ENCODE peak calls at places on chromosomes 4 and X, in ten cellular contexts. One of them, this sample, is unnamed.

GRCh38 chr4:13102344-13102743 is 381.8 kb downstream of the RAB28 start:
- DNase-seq in OCI-LY7: no peak
- DNase-seq in neural crest cell: no peak
- DNase-seq in PC-3: no peak
- DNase-seq in NCI-H2081: no peak
- DNase-seq in HEK293T: no peak
- DNase-seq in activated B cell treated with CpG ODN at 0.5 μM for 24 hours: no peak
- DNase-seq in activated T-helper 9 cell treated with anti-CD3 and anti-CD28 coated beads, Interleukin-2, amount 50 U/mL, for 16 hours: no peak
- DNase-seq in activated T-helper 1 cell treated with anti-CD3 and anti-CD28 coated beads, Interleukin-2, amount 50 U/mL, for 16 hours: no peak
- DNase-seq in RWPE1: no peak
- DNase-seq in this sample: no peak

GRCh38 chr4:1105662-1106061 is 7.7 kb downstream of the RNF212 start:
- DNase-seq in activated B cell treated with CpG ODN at 0.5 μM for 24 hours: no peak
- DNase-seq in HEK293T: no peak
- DNase-seq in NCI-H2081: no peak
- DNase-seq in PC-3: no peak
- DNase-seq in neural crest cell: no peak
- DNase-seq in RWPE1: no peak
- DNase-seq in activated T-helper 1 cell treated with anti-CD3 and anti-CD28 coated beads, Interleukin-2, amount 50 U/mL, for 16 hours: no peak
- DNase-seq in OCI-LY7: no peak
- DNase-seq in activated T-helper 9 cell treated with anti-CD3 and anti-CD28 coated beads, Interleukin-2, amount 50 U/mL, for 16 hours: no peak
- DNase-seq in this sample: no peak

GRCh38 chrX:22135994-22136684 is 104.0 kb downstream of the PHEX start:
- DNase-seq in NCI-H2081: peak
- DNase-seq in neural crest cell: peak
- DNase-seq in PC-3: peak
- DNase-seq in RWPE1: peak
- DNase-seq in activated T-helper 9 cell treated with anti-CD3 and anti-CD28 coated beads, Interleukin-2, amount 50 U/mL, for 16 hours: no peak
- DNase-seq in HEK293T: peak
- DNase-seq in activated T-helper 1 cell treated with anti-CD3 and anti-CD28 coated beads, Interleukin-2, amount 50 U/mL, for 16 hours: no peak
- DNase-seq in activated B cell treated with CpG ODN at 0.5 μM for 24 hours: no peak
- DNase-seq in OCI-LY7: peak
- DNase-seq in this sample: no peak

GRCh38 chr4:121164291-121164690 is at the start of gene TNIP3:
- DNase-seq in OCI-LY7: no peak
- DNase-seq in activated T-helper 9 cell treated with anti-CD3 and anti-CD28 coated beads, Interleukin-2, amount 50 U/mL, for 16 hours: no peak
- DNase-seq in HEK293T: no peak
- DNase-seq in neural crest cell: no peak
- DNase-seq in activated B cell treated with CpG ODN at 0.5 μM for 24 hours: no peak
- DNase-seq in activated T-helper 1 cell treated with anti-CD3 and anti-CD28 coated beads, Interleukin-2, amount 50 U/mL, for 16 hours: no peak
- DNase-seq in RWPE1: peak
- DNase-seq in NCI-H2081: no peak
- DNase-seq in PC-3: peak
- DNase-seq in this sample: no peak

GRCh38 chrX:51860679-51861078 is 32.7 kb upstream of the MAGED1 start:
- DNase-seq in HEK293T: peak
- DNase-seq in neural crest cell: peak
- DNase-seq in activated B cell treated with CpG ODN at 0.5 μM for 24 hours: no peak
- DNase-seq in RWPE1: no peak
- DNase-seq in activated T-helper 1 cell treated with anti-CD3 and anti-CD28 coated beads, Interleukin-2, amount 50 U/mL, for 16 hours: no peak
- DNase-seq in NCI-H2081: no peak
- DNase-seq in PC-3: peak
- DNase-seq in OCI-LY7: peak
- DNase-seq in activated T-helper 9 cell treated with anti-CD3 and anti-CD28 coated beads, Interleukin-2, amount 50 U/mL, for 16 hours: no peak
- DNase-seq in this sample: no peak

GRCh38 chr4:8768357-8768999 is 103.2 kb downstream of the HMX1 start:
- DNase-seq in activated T-helper 1 cell treated with anti-CD3 and anti-CD28 coated beads, Interleukin-2, amount 50 U/mL, for 16 hours: no peak
- DNase-seq in PC-3: no peak
- DNase-seq in HEK293T: no peak
- DNase-seq in activated B cell treated with CpG ODN at 0.5 μM for 24 hours: no peak
- DNase-seq in OCI-LY7: no peak
- DNase-seq in RWPE1: no peak
- DNase-seq in neural crest cell: no peak
- DNase-seq in NCI-H2081: no peak
- DNase-seq in activated T-helper 9 cell treated with anti-CD3 and anti-CD28 coated beads, Interleukin-2, amount 50 U/mL, for 16 hours: no peak
- DNase-seq in this sample: no peak

GRCh38 chr4:174282836-174283506 is 496 bp downstream of the FBXO8 start:
- DNase-seq in activated T-helper 1 cell treated with anti-CD3 and anti-CD28 coated beads, Interleukin-2, amount 50 U/mL, for 16 hours: peak
- DNase-seq in activated T-helper 9 cell treated with anti-CD3 and anti-CD28 coated beads, Interleukin-2, amount 50 U/mL, for 16 hours: peak
- DNase-seq in activated B cell treated with CpG ODN at 0.5 μM for 24 hours: peak
- DNase-seq in RWPE1: peak
- DNase-seq in OCI-LY7: peak
- DNase-seq in PC-3: peak
- DNase-seq in NCI-H2081: peak
- DNase-seq in HEK293T: peak
- DNase-seq in neural crest cell: peak
- DNase-seq in this sample: peak

GRCh38 chr4:72390409-72390808 is 178.6 kb downstream of the ADAMTS3 start:
- DNase-seq in activated T-helper 9 cell treated with anti-CD3 and anti-CD28 coated beads, Interleukin-2, amount 50 U/mL, for 16 hours: no peak
- DNase-seq in PC-3: peak
- DNase-seq in OCI-LY7: no peak
- DNase-seq in neural crest cell: no peak
- DNase-seq in RWPE1: no peak
- DNase-seq in NCI-H2081: no peak
- DNase-seq in activated T-helper 1 cell treated with anti-CD3 and anti-CD28 coated beads, Interleukin-2, amount 50 U/mL, for 16 hours: no peak
- DNase-seq in activated B cell treated with CpG ODN at 0.5 μM for 24 hours: no peak
- DNase-seq in HEK293T: no peak
- DNase-seq in this sample: no peak

GRCh38 chr4:153151535-153152452 is 52.4 kb upstream of the TRIM2 start:
- DNase-seq in activated B cell treated with CpG ODN at 0.5 μM for 24 hours: peak
- DNase-seq in HEK293T: peak
- DNase-seq in PC-3: peak
- DNase-seq in RWPE1: no peak
- DNase-seq in neural crest cell: peak
- DNase-seq in activated T-helper 9 cell treated with anti-CD3 and anti-CD28 coated beads, Interleukin-2, amount 50 U/mL, for 16 hours: peak
- DNase-seq in OCI-LY7: no peak
- DNase-seq in NCI-H2081: peak
- DNase-seq in activated T-helper 1 cell treated with anti-CD3 and anti-CD28 coated beads, Interleukin-2, amount 50 U/mL, for 16 hours: peak
- DNase-seq in this sample: no peak

GRCh38 chrX:9195199-9195880 is 161.4 kb upstream of the FAM9B start:
- DNase-seq in activated B cell treated with CpG ODN at 0.5 μM for 24 hours: no peak
- DNase-seq in neural crest cell: no peak
- DNase-seq in NCI-H2081: no peak
- DNase-seq in OCI-LY7: no peak
- DNase-seq in PC-3: no peak
- DNase-seq in activated T-helper 9 cell treated with anti-CD3 and anti-CD28 coated beads, Interleukin-2, amount 50 U/mL, for 16 hours: no peak
- DNase-seq in HEK293T: no peak
- DNase-seq in RWPE1: no peak
- DNase-seq in activated T-helper 1 cell treated with anti-CD3 and anti-CD28 coated beads, Interleukin-2, amount 50 U/mL, for 16 hours: no peak
- DNase-seq in this sample: no peak

GRCh38 chr4:6239486-6239885 is 30.2 kb upstream of the WFS1 start:
- DNase-seq in PC-3: no peak
- DNase-seq in activated T-helper 1 cell treated with anti-CD3 and anti-CD28 coated beads, Interleukin-2, amount 50 U/mL, for 16 hours: no peak
- DNase-seq in RWPE1: no peak
- DNase-seq in OCI-LY7: no peak
- DNase-seq in HEK293T: no peak
- DNase-seq in activated T-helper 9 cell treated with anti-CD3 and anti-CD28 coated beads, Interleukin-2, amount 50 U/mL, for 16 hours: no peak
- DNase-seq in activated B cell treated with CpG ODN at 0.5 μM for 24 hours: no peak
- DNase-seq in NCI-H2081: no peak
- DNase-seq in neural crest cell: no peak
- DNase-seq in this sample: no peak

GRCh38 chr4:138113819-138114415 is 128.2 kb downstream of the SLC7A11 start:
- DNase-seq in RWPE1: peak
- DNase-seq in OCI-LY7: peak
- DNase-seq in activated B cell treated with CpG ODN at 0.5 μM for 24 hours: no peak
- DNase-seq in activated T-helper 9 cell treated with anti-CD3 and anti-CD28 coated beads, Interleukin-2, amount 50 U/mL, for 16 hours: no peak
- DNase-seq in activated T-helper 1 cell treated with anti-CD3 and anti-CD28 coated beads, Interleukin-2, amount 50 U/mL, for 16 hours: no peak
- DNase-seq in NCI-H2081: no peak
- DNase-seq in HEK293T: no peak
- DNase-seq in PC-3: peak
- DNase-seq in neural crest cell: no peak
- DNase-seq in this sample: no peak

GRCh38 chr4:10639664-10640063 is 44.9 kb downstream of the CLNK start:
- DNase-seq in HEK293T: no peak
- DNase-seq in activated B cell treated with CpG ODN at 0.5 μM for 24 hours: no peak
- DNase-seq in RWPE1: no peak
- DNase-seq in OCI-LY7: no peak
- DNase-seq in activated T-helper 9 cell treated with anti-CD3 and anti-CD28 coated beads, Interleukin-2, amount 50 U/mL, for 16 hours: no peak
- DNase-seq in PC-3: no peak
- DNase-seq in NCI-H2081: no peak
- DNase-seq in activated T-helper 1 cell treated with anti-CD3 and anti-CD28 coated beads, Interleukin-2, amount 50 U/mL, for 16 hours: no peak
- DNase-seq in neural crest cell: no peak
- DNase-seq in this sample: no peak

GRCh38 chrX:69014200-69014599 is 151.1 kb downstream of the PJA1 start:
- DNase-seq in neural crest cell: no peak
- DNase-seq in RWPE1: no peak
- DNase-seq in OCI-LY7: no peak
- DNase-seq in PC-3: no peak
- DNase-seq in activated B cell treated with CpG ODN at 0.5 μM for 24 hours: no peak
- DNase-seq in activated T-helper 9 cell treated with anti-CD3 and anti-CD28 coated beads, Interleukin-2, amount 50 U/mL, for 16 hours: no peak
- DNase-seq in HEK293T: no peak
- DNase-seq in NCI-H2081: no peak
- DNase-seq in activated T-helper 1 cell treated with anti-CD3 and anti-CD28 coated beads, Interleukin-2, amount 50 U/mL, for 16 hours: no peak
- DNase-seq in this sample: no peak

GRCh38 chr4:184386271-184386781 is 88.0 kb downstream of the IRF2 start:
- DNase-seq in HEK293T: no peak
- DNase-seq in RWPE1: no peak
- DNase-seq in activated T-helper 1 cell treated with anti-CD3 and anti-CD28 coated beads, Interleukin-2, amount 50 U/mL, for 16 hours: no peak
- DNase-seq in activated T-helper 9 cell treated with anti-CD3 and anti-CD28 coated beads, Interleukin-2, amount 50 U/mL, for 16 hours: no peak
- DNase-seq in neural crest cell: no peak
- DNase-seq in PC-3: no peak
- DNase-seq in OCI-LY7: no peak
- DNase-seq in NCI-H2081: no peak
- DNase-seq in activated B cell treated with CpG ODN at 0.5 μM for 24 hours: no peak
- DNase-seq in this sample: peak

GRCh38 chrX:16310326-16310725 is 143.0 kb downstream of the MAGEB17 start:
- DNase-seq in HEK293T: no peak
- DNase-seq in neural crest cell: no peak
- DNase-seq in activated T-helper 1 cell treated with anti-CD3 and anti-CD28 coated beads, Interleukin-2, amount 50 U/mL, for 16 hours: no peak
- DNase-seq in activated T-helper 9 cell treated with anti-CD3 and anti-CD28 coated beads, Interleukin-2, amount 50 U/mL, for 16 hours: no peak
- DNase-seq in activated B cell treated with CpG ODN at 0.5 μM for 24 hours: no peak
- DNase-seq in OCI-LY7: no peak
- DNase-seq in PC-3: no peak
- DNase-seq in RWPE1: no peak
- DNase-seq in NCI-H2081: no peak
- DNase-seq in this sample: no peak

GRCh38 chr4:85302756-85303155 is 172.2 kb upstream of the ARHGAP24 start:
- DNase-seq in OCI-LY7: no peak
- DNase-seq in HEK293T: no peak
- DNase-seq in activated T-helper 9 cell treated with anti-CD3 and anti-CD28 coated beads, Interleukin-2, amount 50 U/mL, for 16 hours: no peak
- DNase-seq in NCI-H2081: no peak
- DNase-seq in activated B cell treated with CpG ODN at 0.5 μM for 24 hours: no peak
- DNase-seq in neural crest cell: no peak
- DNase-seq in activated T-helper 1 cell treated with anti-CD3 and anti-CD28 coated beads, Interleukin-2, amount 50 U/mL, for 16 hours: no peak
- DNase-seq in PC-3: no peak
- DNase-seq in RWPE1: no peak
- DNase-seq in this sample: no peak

GRCh38 chr4:173505924-173506779 is 23.9 kb downstream of the HAND2 start:
- DNase-seq in NCI-H2081: peak
- DNase-seq in activated T-helper 9 cell treated with anti-CD3 and anti-CD28 coated beads, Interleukin-2, amount 50 U/mL, for 16 hours: no peak
- DNase-seq in HEK293T: peak
- DNase-seq in PC-3: peak
- DNase-seq in neural crest cell: no peak
- DNase-seq in OCI-LY7: peak
- DNase-seq in activated B cell treated with CpG ODN at 0.5 μM for 24 hours: no peak
- DNase-seq in activated T-helper 1 cell treated with anti-CD3 and anti-CD28 coated beads, Interleukin-2, amount 50 U/mL, for 16 hours: no peak
- DNase-seq in RWPE1: peak
- DNase-seq in this sample: no peak

GRCh38 chr4:176660561-176660960 is 132.2 kb downstream of the VEGFC start:
- DNase-seq in OCI-LY7: no peak
- DNase-seq in PC-3: peak
- DNase-seq in neural crest cell: no peak
- DNase-seq in activated T-helper 1 cell treated with anti-CD3 and anti-CD28 coated beads, Interleukin-2, amount 50 U/mL, for 16 hours: no peak
- DNase-seq in HEK293T: no peak
- DNase-seq in NCI-H2081: no peak
- DNase-seq in RWPE1: peak
- DNase-seq in activated B cell treated with CpG ODN at 0.5 μM for 24 hours: no peak
- DNase-seq in activated T-helper 9 cell treated with anti-CD3 and anti-CD28 coated beads, Interleukin-2, amount 50 U/mL, for 16 hours: no peak
- DNase-seq in this sample: no peak

GRCh38 chr4:15755321-15755750 is 22.8 kb upstream of the CD38 start:
- DNase-seq in activated T-helper 1 cell treated with anti-CD3 and anti-CD28 coated beads, Interleukin-2, amount 50 U/mL, for 16 hours: peak
- DNase-seq in neural crest cell: no peak
- DNase-seq in HEK293T: no peak
- DNase-seq in PC-3: peak
- DNase-seq in activated T-helper 9 cell treated with anti-CD3 and anti-CD28 coated beads, Interleukin-2, amount 50 U/mL, for 16 hours: peak
- DNase-seq in RWPE1: no peak
- DNase-seq in NCI-H2081: no peak
- DNase-seq in activated B cell treated with CpG ODN at 0.5 μM for 24 hours: no peak
- DNase-seq in OCI-LY7: no peak
- DNase-seq in this sample: no peak

GRCh38 chrX:9141496-9141895 is 107.6 kb upstream of the FAM9B start:
- DNase-seq in NCI-H2081: no peak
- DNase-seq in activated B cell treated with CpG ODN at 0.5 μM for 24 hours: no peak
- DNase-seq in PC-3: no peak
- DNase-seq in neural crest cell: no peak
- DNase-seq in RWPE1: peak
- DNase-seq in OCI-LY7: no peak
- DNase-seq in activated T-helper 9 cell treated with anti-CD3 and anti-CD28 coated beads, Interleukin-2, amount 50 U/mL, for 16 hours: no peak
- DNase-seq in activated T-helper 1 cell treated with anti-CD3 and anti-CD28 coated beads, Interleukin-2, amount 50 U/mL, for 16 hours: no peak
- DNase-seq in HEK293T: no peak
- DNase-seq in this sample: no peak

GRCh38 chr4:100895572-100896197 is 377.9 kb upstream of the EMCN start:
- DNase-seq in activated T-helper 1 cell treated with anti-CD3 and anti-CD28 coated beads, Interleukin-2, amount 50 U/mL, for 16 hours: no peak
- DNase-seq in NCI-H2081: no peak
- DNase-seq in PC-3: no peak
- DNase-seq in activated B cell treated with CpG ODN at 0.5 μM for 24 hours: no peak
- DNase-seq in neural crest cell: no peak
- DNase-seq in RWPE1: peak
- DNase-seq in activated T-helper 9 cell treated with anti-CD3 and anti-CD28 coated beads, Interleukin-2, amount 50 U/mL, for 16 hours: no peak
- DNase-seq in HEK293T: no peak
- DNase-seq in OCI-LY7: peak
- DNase-seq in this sample: no peak

GRCh38 chr4:84498203-84499026 is 677 bp downstream of the NKX6-1 start:
- DNase-seq in OCI-LY7: no peak
- DNase-seq in activated T-helper 1 cell treated with anti-CD3 and anti-CD28 coated beads, Interleukin-2, amount 50 U/mL, for 16 hours: no peak
- DNase-seq in NCI-H2081: peak
- DNase-seq in activated T-helper 9 cell treated with anti-CD3 and anti-CD28 coated beads, Interleukin-2, amount 50 U/mL, for 16 hours: no peak
- DNase-seq in neural crest cell: no peak
- DNase-seq in activated B cell treated with CpG ODN at 0.5 μM for 24 hours: no peak
- DNase-seq in PC-3: peak
- DNase-seq in HEK293T: peak
- DNase-seq in RWPE1: peak
- DNase-seq in this sample: no peak

GRCh38 chr4:26916195-26916594 is 55.6 kb downstream of the STIM2 start:
- DNase-seq in NCI-H2081: no peak
- DNase-seq in OCI-LY7: no peak
- DNase-seq in activated B cell treated with CpG ODN at 0.5 μM for 24 hours: no peak
- DNase-seq in neural crest cell: no peak
- DNase-seq in activated T-helper 9 cell treated with anti-CD3 and anti-CD28 coated beads, Interleukin-2, amount 50 U/mL, for 16 hours: no peak
- DNase-seq in HEK293T: no peak
- DNase-seq in PC-3: no peak
- DNase-seq in RWPE1: no peak
- DNase-seq in activated T-helper 1 cell treated with anti-CD3 and anti-CD28 coated beads, Interleukin-2, amount 50 U/mL, for 16 hours: no peak
- DNase-seq in this sample: no peak

GRCh38 chrX:110317079-110317819 is 636 bp downstream of the AMMECR1 start:
- DNase-seq in HEK293T: peak
- DNase-seq in neural crest cell: peak
- DNase-seq in activated T-helper 1 cell treated with anti-CD3 and anti-CD28 coated beads, Interleukin-2, amount 50 U/mL, for 16 hours: peak
- DNase-seq in PC-3: no peak
- DNase-seq in activated B cell treated with CpG ODN at 0.5 μM for 24 hours: peak
- DNase-seq in OCI-LY7: peak
- DNase-seq in activated T-helper 9 cell treated with anti-CD3 and anti-CD28 coated beads, Interleukin-2, amount 50 U/mL, for 16 hours: peak
- DNase-seq in RWPE1: peak
- DNase-seq in NCI-H2081: peak
- DNase-seq in this sample: no peak

GRCh38 chr4:98828801-98829200 is 100.1 kb downstream of the EIF4E start:
- DNase-seq in neural crest cell: no peak
- DNase-seq in activated T-helper 1 cell treated with anti-CD3 and anti-CD28 coated beads, Interleukin-2, amount 50 U/mL, for 16 hours: peak
- DNase-seq in OCI-LY7: no peak
- DNase-seq in HEK293T: no peak
- DNase-seq in NCI-H2081: no peak
- DNase-seq in RWPE1: no peak
- DNase-seq in PC-3: peak
- DNase-seq in activated T-helper 9 cell treated with anti-CD3 and anti-CD28 coated beads, Interleukin-2, amount 50 U/mL, for 16 hours: no peak
- DNase-seq in activated B cell treated with CpG ODN at 0.5 μM for 24 hours: no peak
- DNase-seq in this sample: no peak

GRCh38 chr4:113945906-113946305 is 33.5 kb downstream of the ARSJ start:
- DNase-seq in NCI-H2081: no peak
- DNase-seq in activated T-helper 9 cell treated with anti-CD3 and anti-CD28 coated beads, Interleukin-2, amount 50 U/mL, for 16 hours: no peak
- DNase-seq in activated T-helper 1 cell treated with anti-CD3 and anti-CD28 coated beads, Interleukin-2, amount 50 U/mL, for 16 hours: no peak
- DNase-seq in neural crest cell: no peak
- DNase-seq in RWPE1: no peak
- DNase-seq in PC-3: peak
- DNase-seq in OCI-LY7: no peak
- DNase-seq in activated B cell treated with CpG ODN at 0.5 μM for 24 hours: no peak
- DNase-seq in HEK293T: no peak
- DNase-seq in this sample: no peak

GRCh38 chr4:589219-589963 is 13.3 kb upstream of the TMEM271 start:
- DNase-seq in activated T-helper 1 cell treated with anti-CD3 and anti-CD28 coated beads, Interleukin-2, amount 50 U/mL, for 16 hours: no peak
- DNase-seq in HEK293T: no peak
- DNase-seq in neural crest cell: no peak
- DNase-seq in RWPE1: no peak
- DNase-seq in PC-3: no peak
- DNase-seq in activated B cell treated with CpG ODN at 0.5 μM for 24 hours: no peak
- DNase-seq in OCI-LY7: no peak
- DNase-seq in activated T-helper 9 cell treated with anti-CD3 and anti-CD28 coated beads, Interleukin-2, amount 50 U/mL, for 16 hours: no peak
- DNase-seq in NCI-H2081: no peak
- DNase-seq in this sample: no peak

This sample was measured in CMK.